ENCODE peak calls at places on chromosomes 4 and X, in four cellular contexts. One of them, this sample, is unnamed.

GRCh38 chrX:44267116-44267515 is 76.4 kb downstream of the EFHC2 start:
- DNase-seq in GM12878: no peak
- DNase-seq in K562: no peak
- DNase-seq in HepG2: no peak
- DNase-seq in this sample: no peak

GRCh38 chr4:144209491-144209890 is 69.0 kb upstream of the GYPA start:
- DNase-seq in HepG2: no peak
- DNase-seq in GM12878: no peak
- DNase-seq in K562: no peak
- DNase-seq in this sample: no peak

GRCh38 chr4:55393461-55394320 is 2.1 kb upstream of the TMEM165 start:
- DNase-seq in K562: no peak
- DNase-seq in HepG2: no peak
- DNase-seq in GM12878: no peak
- DNase-seq in this sample: no peak

GRCh38 chr4:39464886-39465501 is 6.1 kb downstream of the LIAS start:
- DNase-seq in K562: peak; percentile 71
- DNase-seq in GM12878: no peak
- DNase-seq in HepG2: no peak
- DNase-seq in this sample: no peak

GRCh38 chr4:10151182-10151581 is 34.6 kb upstream of the WDR1 start:
- DNase-seq in GM12878: peak; percentile 41
- DNase-seq in K562: no peak
- DNase-seq in HepG2: no peak
- DNase-seq in this sample: no peak

GRCh38 chr4:110620352-110621327 is 2.2 kb downstream of the PITX2 start:
- DNase-seq in K562: no peak
- DNase-seq in HepG2: no peak
- DNase-seq in GM12878: no peak
- DNase-seq in this sample: peak; percentile 82

GRCh38 chr4:2767705-2768074 is 11.6 kb upstream of the TNIP2 start:
- DNase-seq in GM12878: no peak
- DNase-seq in K562: no peak
- DNase-seq in HepG2: no peak
- DNase-seq in this sample: no peak

GRCh38 chr4:89929425-89930272 is 35.0 kb downstream of the MMRN1 start:
- DNase-seq in HepG2: no peak
- DNase-seq in GM12878: peak; percentile 41
- DNase-seq in K562: no peak
- DNase-seq in this sample: no peak

GRCh38 chrX:13797512-13797911 is 19.4 kb downstream of the GPM6B start:
- DNase-seq in HepG2: no peak
- DNase-seq in K562: no peak
- DNase-seq in GM12878: no peak
- DNase-seq in this sample: no peak

GRCh38 chr4:4919926-4920325 is 60.5 kb downstream of the MSX1 start:
- DNase-seq in GM12878: no peak
- DNase-seq in K562: no peak
- DNase-seq in HepG2: no peak
- DNase-seq in this sample: no peak

GRCh38 chr4:162265802-162266201 is 102.0 kb upstream of the FSTL5 start:
- DNase-seq in GM12878: no peak
- DNase-seq in HepG2: no peak
- DNase-seq in K562: no peak
- DNase-seq in this sample: no peak

GRCh38 chr4:175280153-175280552 is 362.0 kb downstream of the ADAM29 start:
- DNase-seq in K562: no peak
- DNase-seq in GM12878: no peak
- DNase-seq in HepG2: no peak
- DNase-seq in this sample: no peak

GRCh38 chr4:181601118-181601517 is 642.1 kb upstream of the TENM3 start:
- DNase-seq in HepG2: no peak
- DNase-seq in GM12878: no peak
- DNase-seq in K562: no peak
- DNase-seq in this sample: no peak

GRCh38 chr4:153115322-153116100 is 88.7 kb upstream of the TRIM2 start:
- DNase-seq in GM12878: peak; percentile 79
- DNase-seq in K562: no peak
- DNase-seq in HepG2: peak; percentile 11
- DNase-seq in this sample: no peak

GRCh38 chrX:317424-318067 is 1.1 kb downstream of the GTPBP6 start:
- DNase-seq in HepG2: no peak
- DNase-seq in K562: peak; percentile 95
- DNase-seq in GM12878: no peak
- DNase-seq in this sample: no peak

GRCh38 chr4:6802626-6803025 is 20.1 kb downstream of the KIAA0232 start:
- DNase-seq in GM12878: no peak
- DNase-seq in HepG2: no peak
- DNase-seq in K562: no peak
- DNase-seq in this sample: no peak

GRCh38 chr4:27318740-27319139 is 458.1 kb downstream of the STIM2 start:
- DNase-seq in K562: peak; percentile 42
- DNase-seq in HepG2: peak; percentile 22
- DNase-seq in GM12878: peak; percentile 2
- DNase-seq in this sample: peak; percentile 79

GRCh38 chr4:25870081-25870480 is 7.3 kb upstream of the SEL1L3 start:
- DNase-seq in HepG2: no peak
- DNase-seq in GM12878: peak; percentile 41
- DNase-seq in K562: no peak
- DNase-seq in this sample: no peak

GRCh38 chrX:87517571-87518141 is at the start of gene KLHL4:
- DNase-seq in HepG2: no peak
- DNase-seq in GM12878: no peak
- DNase-seq in K562: peak; percentile 5
- DNase-seq in this sample: peak; percentile 38

GRCh38 chr4:44804301-44804700 is 77.9 kb upstream of the GNPDA2 start:
- DNase-seq in HepG2: no peak
- DNase-seq in GM12878: no peak
- DNase-seq in K562: no peak
- DNase-seq in this sample: no peak

GRCh38 chr4:28555851-28556250 is 1695.2 kb downstream of the STIM2 start:
- DNase-seq in GM12878: no peak
- DNase-seq in HepG2: no peak
- DNase-seq in K562: no peak
- DNase-seq in this sample: no peak

GRCh38 chr4:123325241-123325681 is 71.3 kb upstream of the SPRY1 start:
- DNase-seq in HepG2: no peak
- DNase-seq in GM12878: peak; percentile 75
- DNase-seq in K562: no peak
- DNase-seq in this sample: no peak

GRCh38 chr4:138560448-138560847 is 318.3 kb upstream of the SLC7A11 start:
- DNase-seq in GM12878: no peak
- DNase-seq in HepG2: no peak
- DNase-seq in K562: peak; percentile 20
- DNase-seq in this sample: peak; percentile 50

GRCh38 chrX:10064736-10065135 is 92.0 kb upstream of the CLCN4 start:
- DNase-seq in K562: no peak
- DNase-seq in HepG2: no peak
- DNase-seq in GM12878: no peak
- DNase-seq in this sample: no peak

GRCh38 chr4:157655101-157655818 is 434.7 kb downstream of the GRIA2 start:
- DNase-seq in HepG2: no peak
- DNase-seq in K562: no peak
- DNase-seq in GM12878: no peak
- DNase-seq in this sample: no peak
- TF ChIP-seq ETV6 in HepG2: no peak
- TF ChIP-seq ETV6 in K562: no peak
- TF ChIP-seq ETV6 in GM12878: no peak
- TF ChIP-seq ETV6 in this sample: no peak

GRCh38 chrX:119389214-119389613 is 9.9 kb upstream of the SLC25A43 start:
- DNase-seq in K562: no peak
- DNase-seq in GM12878: no peak
- DNase-seq in HepG2: peak; percentile 40
- DNase-seq in this sample: no peak

GRCh38 chrX:119393144-119393543 is 6.0 kb upstream of the SLC25A43 start:
- DNase-seq in GM12878: no peak
- DNase-seq in HepG2: no peak
- DNase-seq in K562: no peak
- DNase-seq in this sample: no peak

GRCh38 chrX:119389854-119390501 is 9.2 kb upstream of the SLC25A43 start:
- DNase-seq in GM12878: no peak
- DNase-seq in HepG2: peak; percentile 11
- DNase-seq in K562: peak; percentile 27
- DNase-seq in this sample: peak; percentile 15

GRCh38 chrX:119391279-119391678 is 7.9 kb upstream of the SLC25A43 start:
- DNase-seq in HepG2: peak; percentile 22
- DNase-seq in GM12878: no peak
- DNase-seq in K562: peak; percentile 30
- DNase-seq in this sample: no peak
- TF ChIP-seq ESRRA in HepG2: no peak
- TF ChIP-seq ESRRA in GM12878: no peak
- TF ChIP-seq ESRRA in K562: no peak
- TF ChIP-seq ESRRA in this sample: no peak

GRCh38 chr4:20317424-20317985 is 65.8 kb downstream of the SLIT2 start:
- DNase-seq in K562: no peak
- DNase-seq in GM12878: no peak
- DNase-seq in HepG2: no peak
- DNase-seq in this sample: no peak

GRCh38 chr4:20305976-20306375 is 54.3 kb downstream of the SLIT2 start:
- DNase-seq in GM12878: no peak
- DNase-seq in K562: no peak
- DNase-seq in HepG2: no peak
- DNase-seq in this sample: no peak

GRCh38 chr4:20313237-20314030 is 61.7 kb downstream of the SLIT2 start:
- DNase-seq in HepG2: peak; percentile 21
- DNase-seq in GM12878: peak; percentile 1
- DNase-seq in K562: no peak
- DNase-seq in this sample: peak; percentile 80

GRCh38 chr4:20311863-20312262 is 60.2 kb downstream of the SLIT2 start:
- DNase-seq in GM12878: no peak
- DNase-seq in HepG2: no peak
- DNase-seq in K562: no peak
- DNase-seq in this sample: no peak
- TF ChIP-seq CBFB in GM12878: no peak
- TF ChIP-seq CBFB in HepG2: no peak
- TF ChIP-seq CBFB in K562: no peak
- TF ChIP-seq CBFB in this sample: no peak

GRCh38 chr4:47383829-47384427 is 79.6 kb downstream of the COMMD8 start:
- DNase-seq in GM12878: no peak
- DNase-seq in HepG2: peak; percentile 7
- DNase-seq in K562: peak; percentile 23
- DNase-seq in this sample: no peak
- TF ChIP-seq ETV6 in GM12878: no peak
- TF ChIP-seq ETV6 in HepG2: no peak
- TF ChIP-seq ETV6 in K562: no peak
- TF ChIP-seq ETV6 in this sample: no peak

DNA sequence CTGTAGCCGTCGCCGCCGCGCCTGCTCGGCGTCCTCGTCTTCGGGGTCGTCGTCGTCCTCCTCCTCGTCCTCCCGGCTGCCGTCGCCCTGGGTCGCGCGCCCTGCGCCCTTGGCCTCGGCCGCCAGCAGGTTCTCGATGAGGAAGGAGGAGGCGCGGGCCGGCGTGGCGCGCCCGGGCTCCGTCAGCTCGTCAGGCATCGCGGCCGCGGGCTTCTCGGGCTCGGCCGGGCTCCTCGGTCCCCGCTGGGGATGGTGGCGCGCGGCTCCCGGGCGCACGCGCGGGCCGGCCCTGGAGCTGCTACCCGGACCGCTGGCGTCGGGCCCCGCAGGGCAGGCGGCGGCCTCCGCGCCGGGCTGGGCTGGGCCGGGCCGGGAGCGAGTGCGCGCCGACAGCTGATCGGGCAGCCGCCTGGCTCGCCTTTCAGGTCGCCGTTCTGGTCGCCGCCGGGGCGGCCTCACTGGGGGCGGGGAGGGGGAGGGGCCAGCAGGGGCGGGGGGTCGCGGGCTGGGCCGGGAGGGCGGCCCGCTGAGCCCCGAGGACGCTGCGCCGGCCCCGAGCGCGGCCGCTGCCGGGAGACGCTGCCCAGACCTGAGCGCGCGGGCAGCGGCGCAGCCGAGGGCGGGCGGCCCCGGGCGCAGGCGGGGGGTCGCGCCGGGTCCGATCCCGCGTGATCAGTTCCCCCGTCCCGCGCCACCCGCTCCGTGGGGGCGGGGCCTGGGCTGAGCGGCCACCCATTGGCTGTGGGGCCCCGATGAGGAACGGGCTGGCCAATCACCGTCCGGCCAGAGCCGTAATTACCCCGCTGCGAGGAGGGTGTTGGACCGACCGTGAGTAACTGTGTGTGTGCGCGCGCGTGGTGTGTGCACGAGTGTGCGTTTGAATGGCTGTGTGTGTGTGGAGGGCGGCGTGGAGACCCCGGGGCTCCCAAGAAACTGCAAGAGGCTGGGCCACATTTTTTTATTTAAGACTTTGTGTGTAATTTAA is at the start of gene HMX1:
- DNase-seq in HepG2: no peak
- DNase-seq in K562: no peak
- DNase-seq in GM12878: no peak
- DNase-seq in this sample: peak; percentile 81
- TF ChIP-seq ESRRA in HepG2: no peak
- TF ChIP-seq ESRRA in K562: no peak
- TF ChIP-seq ESRRA in GM12878: no peak
- TF ChIP-seq ESRRA in this sample: no peak

DNA sequence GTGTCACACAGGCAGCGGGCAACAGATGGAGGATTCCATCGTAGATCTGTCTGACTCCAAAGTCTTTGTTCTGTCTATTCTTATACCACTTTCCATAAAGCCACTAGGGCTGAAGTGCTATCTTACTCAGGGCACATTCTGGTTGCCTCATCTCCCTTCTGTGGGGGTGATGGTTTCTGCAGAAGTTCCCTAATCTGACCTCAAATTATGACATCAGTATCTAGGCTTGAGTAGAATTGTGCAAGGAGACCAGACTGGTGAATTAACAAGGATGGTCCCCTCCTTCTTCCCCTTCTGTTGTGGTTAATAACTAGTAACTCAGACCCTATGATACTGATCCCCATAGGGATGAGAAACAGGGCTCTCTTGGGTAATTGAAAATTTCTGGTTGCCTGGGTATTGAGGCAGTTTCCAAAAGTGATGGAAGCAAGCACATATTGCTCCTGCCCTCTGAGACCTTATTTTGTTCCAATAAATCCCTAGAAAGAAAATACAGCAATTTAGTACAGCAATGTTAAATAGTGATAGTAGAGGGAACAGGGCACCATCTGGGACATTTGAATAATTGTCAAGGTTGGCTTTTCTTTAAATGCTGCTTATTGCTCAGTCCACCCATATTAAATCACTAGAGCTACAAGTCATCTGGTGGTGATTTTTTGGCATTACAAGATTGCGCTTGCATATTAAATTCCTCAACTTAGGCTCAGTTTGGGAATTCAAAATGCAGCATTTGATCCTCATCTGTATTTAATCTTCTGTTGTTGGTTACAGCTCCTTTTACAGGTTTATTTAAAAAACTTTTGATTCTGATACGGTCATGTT is 57.3 kb upstream of the AP1S2 start:
- DNase-seq in GM12878: no peak
- DNase-seq in HepG2: no peak
- DNase-seq in K562: no peak
- DNase-seq in this sample: no peak
- TF ChIP-seq CBFB in GM12878: no peak
- TF ChIP-seq CBFB in HepG2: no peak
- TF ChIP-seq CBFB in K562: no peak
- TF ChIP-seq CBFB in this sample: no peak